ENCODE peak calls at places on chromosomes 5 and 9, in nine cellular contexts. A, S, X, D, Z, P, O, F and K are unnamed samples.
A peak's percentile ranks its signal among the peaks of the same experiment; 100 is the strongest.

GRCh38 chr5:43042176-43042625 is 2.1 kb upstream of the ANXA2R start:
- DNase-seq in A (peak; percentile 79), S (peak; percentile 75), X (peak; percentile 45), D (peak; percentile 70), Z (peak; percentile 67), P (peak; percentile 81), O (peak; percentile 78), F (peak; percentile 76), K (peak; percentile 92)

GRCh38 chr9:116574027-116574679 is 113.0 kb upstream of the TRIM32 start:
- DNase-seq in A (no peak), S (peak; percentile 50), X (peak; percentile 29), D (no peak), Z (no peak), P (no peak), O (no peak), F (peak; percentile 58), K (no peak)

GRCh38 chr5:149865746-149866145 is 78.8 kb downstream of the PDE6A start:
- DNase-seq in A (no peak), S (no peak), X (no peak), D (no peak), Z (no peak), P (no peak), O (no peak), F (no peak), K (no peak)

GRCh38 chr9:107223381-107223780 is 59.7 kb upstream of the RAD23B start:
- DNase-seq in A (no peak), S (no peak), X (no peak), D (no peak), Z (no peak), P (no peak), O (no peak), F (no peak), K (no peak)

GRCh38 chr5:178163772-178164735 is 10.4 kb upstream of the NHP2 start:
- DNase-seq in A (peak; percentile 43), S (peak; percentile 72), X (peak; percentile 82), D (peak; percentile 92), Z (peak; percentile 99), P (peak; percentile 80), O (peak; percentile 58), F (peak; percentile 89), K (peak; percentile 93)

GRCh38 chr9:101400120-101400519 is 1.5 kb downstream of the ZNF189 start:
- DNase-seq in A (peak; percentile 6), S (peak; percentile 46), X (no peak), D (no peak), Z (no peak), P (peak; percentile 43), O (no peak), F (peak; percentile 41), K (no peak)

GRCh38 chr5:88276378-88276777 is 7.7 kb upstream of the TMEM161B start:
- DNase-seq in A (no peak), S (no peak), X (no peak), D (no peak), Z (no peak), P (no peak), O (no peak), F (no peak), K (no peak)

GRCh38 chr5:42555797-42556196 is 132.6 kb downstream of the GHR start:
- DNase-seq in A (no peak), S (no peak), X (no peak), D (no peak), Z (no peak), P (no peak), O (no peak), F (no peak), K (no peak)

GRCh38 chr9:136526625-136527066 is 19.2 kb downstream of the NOTCH1 start:
- DNase-seq in A (no peak), S (no peak), X (peak; percentile 82), D (no peak), Z (no peak), P (peak; percentile 47), O (no peak), F (peak; percentile 39), K (no peak)

GRCh38 chr5:1855573-1855972 is 27.2 kb downstream of the IRX4 start:
- DNase-seq in A (no peak), S (no peak), X (no peak), D (no peak), Z (no peak), P (no peak), O (no peak), F (no peak), K (no peak)

GRCh38 chr5:1855075-1855474 is 27.6 kb downstream of the IRX4 start:
- DNase-seq in A (no peak), S (no peak), X (no peak), D (no peak), Z (no peak), P (no peak), O (no peak), F (no peak), K (peak; percentile 13)

GRCh38 chr5:1857256-1857600 is 25.5 kb downstream of the IRX4 start:
- DNase-seq in A (no peak), S (no peak), X (no peak), D (no peak), Z (no peak), P (no peak), O (no peak), F (no peak), K (no peak)

GRCh38 chr5:1858436-1858835 is 24.3 kb downstream of the IRX4 start:
- DNase-seq in A (no peak), S (no peak), X (no peak), D (no peak), Z (no peak), P (no peak), O (no peak), F (no peak), K (no peak)

GRCh38 chr5:1856596-1857255 is 26.0 kb downstream of the IRX4 start:
- DNase-seq in A (no peak), S (no peak), X (no peak), D (no peak), Z (no peak), P (no peak), O (no peak), F (no peak), K (no peak)
- TF ChIP-seq CTCF in A (no peak), S (no peak), X (no peak), D (no peak), Z (no peak), P (no peak), O (no peak), F (no peak), K (no peak)

GRCh38 chr5:153630546-153630945 is 140.1 kb downstream of the GRIA1 start:
- DNase-seq in A (no peak), S (no peak), X (peak; percentile 73), D (no peak), Z (no peak), P (no peak), O (no peak), F (no peak), K (no peak)

GRCh38 chr5:153629496-153629895 is 139.0 kb downstream of the GRIA1 start:
- DNase-seq in A (peak; percentile 18), S (peak; percentile 5), X (no peak), D (no peak), Z (no peak), P (no peak), O (no peak), F (no peak), K (no peak)

GRCh38 chr5:153625826-153626354 is 135.4 kb downstream of the GRIA1 start:
- DNase-seq in A (no peak), S (no peak), X (no peak), D (no peak), Z (no peak), P (no peak), O (no peak), F (no peak), K (no peak)

GRCh38 chr5:153626836-153627235 is 136.4 kb downstream of the GRIA1 start:
- DNase-seq in A (no peak), S (no peak), X (no peak), D (no peak), Z (no peak), P (no peak), O (no peak), F (no peak), K (no peak)

GRCh38 chr5:153629027-153629426 is 138.6 kb downstream of the GRIA1 start:
- DNase-seq in A (peak; percentile 97), S (peak; percentile 97), X (peak; percentile 36), D (no peak), Z (peak; percentile 35), P (no peak), O (peak; percentile 98), F (peak; percentile 9), K (peak; percentile 86)
- TF ChIP-seq CTCF in A (peak; percentile 64), S (peak; percentile 62), X (peak; percentile 33), D (no peak), Z (no peak), P (no peak), O (peak; percentile 67), F (no peak), K (no peak)

GRCh38 chr9:130937146-130938076 is 1.6 kb downstream of the FIBCD1 start:
- DNase-seq in A (no peak), S (no peak), X (no peak), D (no peak), Z (no peak), P (no peak), O (no peak), F (no peak), K (no peak)

GRCh38 chr9:130934702-130935659 is 4.1 kb downstream of the FIBCD1 start:
- DNase-seq in A (no peak), S (peak; percentile 31), X (no peak), D (no peak), Z (no peak), P (no peak), O (no peak), F (no peak), K (no peak)

GRCh38 chr9:130936285-130937117 is 2.5 kb downstream of the FIBCD1 start:
- DNase-seq in A (peak; percentile 76), S (peak; percentile 95), X (no peak), D (no peak), Z (no peak), P (no peak), O (peak; percentile 88), F (no peak), K (peak; percentile 74)

GRCh38 chr9:130934246-130934645 is 4.8 kb downstream of the FIBCD1 start:
- DNase-seq in A (no peak), S (no peak), X (no peak), D (no peak), Z (no peak), P (no peak), O (no peak), F (no peak), K (peak; percentile 70)

DNA sequence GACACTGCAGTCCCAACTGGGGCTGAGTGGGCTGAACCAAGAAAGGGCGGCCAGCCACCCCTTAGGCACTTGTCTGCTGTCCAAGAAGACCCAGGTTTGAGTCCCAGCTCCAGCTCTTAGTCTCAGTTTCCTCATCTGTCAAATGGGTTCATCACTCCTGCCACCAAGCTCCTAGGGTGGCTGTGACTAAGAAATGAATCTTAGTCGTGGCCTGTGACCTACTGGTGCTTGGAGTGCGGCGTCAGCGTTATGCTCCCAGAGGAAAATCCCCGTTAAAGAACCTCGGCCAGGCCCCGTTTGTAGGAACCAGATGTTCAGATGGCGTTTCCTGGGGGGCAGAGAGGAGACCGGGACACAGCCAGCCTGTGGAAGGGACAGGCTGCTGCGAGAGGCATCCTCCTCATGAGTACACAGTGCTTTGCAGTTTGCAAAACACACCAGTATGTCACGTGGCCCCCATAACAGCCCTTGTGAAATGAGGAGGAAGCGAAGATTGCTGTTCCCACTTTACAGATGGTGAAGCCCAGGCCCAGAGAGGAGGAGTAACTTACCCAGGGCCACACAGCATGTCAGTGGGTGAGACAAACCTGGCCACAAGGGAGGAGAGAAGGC is 3.3 kb downstream of the FIBCD1 start:
- DNase-seq in A (no peak), S (no peak), X (no peak), D (no peak), Z (no peak), P (no peak), O (no peak), F (no peak), K (no peak)
- TF ChIP-seq CTCF in A (no peak), S (no peak), X (no peak), D (no peak), Z (no peak), P (no peak), O (no peak), F (no peak), K (no peak)

GRCh38 chr9:69900406-69900805 is 79.8 kb downstream of the CFAP95 start:
- DNase-seq in A (peak; percentile 81), S (no peak), X (no peak), D (no peak), Z (no peak), P (no peak), O (no peak), F (no peak), K (no peak)
- TF ChIP-seq CTCF in A (no peak), S (no peak), X (no peak), D (no peak), Z (no peak), P (no peak), O (no peak), F (no peak), K (no peak)